ENCODE peak calls at places on chromosomes 12 and 14, in five cellular contexts. One of them, this sample, is unnamed. For H3K4me1, the result is how much of the 10 kb centered on the place peaks cover.

GRCh38 chr12:10722905-10723866 is at the start of gene YBX3:
- DNase-seq in Peyer's patch: peak
- DNase-seq in heart left ventricle: peak
- DNase-seq in heart right ventricle: peak
- DNase-seq in cardiac muscle cell: peak
- DNase-seq in this sample: peak

GRCh38 chr14:38350102-38350501 is 94.2 kb upstream of the CLEC14A start:
- DNase-seq in Peyer's patch: no peak
- DNase-seq in heart left ventricle: no peak
- DNase-seq in heart right ventricle: no peak
- DNase-seq in cardiac muscle cell: no peak
- DNase-seq in this sample: no peak

GRCh38 chr12:89179983-89180382 is 172.3 kb downstream of the DUSP6 start:
- DNase-seq in Peyer's patch: no peak
- DNase-seq in heart left ventricle: peak
- DNase-seq in heart right ventricle: no peak
- DNase-seq in cardiac muscle cell: peak
- DNase-seq in this sample: no peak

GRCh38 chr12:95173392-95174251 is 43.6 kb downstream of the FGD6 start:
- DNase-seq in Peyer's patch: peak
- DNase-seq in heart left ventricle: peak
- DNase-seq in heart right ventricle: peak
- DNase-seq in cardiac muscle cell: peak
- DNase-seq in this sample: peak

GRCh38 chr14:61107148-61107641 is 126.2 kb downstream of the SLC38A6 start:
- DNase-seq in Peyer's patch: no peak
- DNase-seq in heart left ventricle: peak
- DNase-seq in heart right ventricle: peak
- DNase-seq in cardiac muscle cell: peak
- DNase-seq in this sample: no peak

GRCh38 chr12:121576851-121577391 is 3.9 kb downstream of the KDM2B start:
- DNase-seq in Peyer's patch: no peak
- DNase-seq in heart left ventricle: no peak
- DNase-seq in heart right ventricle: no peak
- DNase-seq in cardiac muscle cell: peak
- DNase-seq in this sample: no peak

GRCh38 chr12:70849265-70849960 is 71.1 kb downstream of the PTPRR start:
- DNase-seq in Peyer's patch: no peak
- DNase-seq in heart left ventricle: no peak
- DNase-seq in heart right ventricle: no peak
- DNase-seq in cardiac muscle cell: peak
- DNase-seq in this sample: no peak

GRCh38 chr12:42810006-42810405 is 220.5 kb upstream of the PRICKLE1 start:
- DNase-seq in Peyer's patch: no peak
- DNase-seq in heart left ventricle: no peak
- DNase-seq in heart right ventricle: no peak
- DNase-seq in cardiac muscle cell: no peak
- DNase-seq in this sample: no peak

GRCh38 chr12:3438401-3438800 is 52.6 kb upstream of the PRMT8 start:
- DNase-seq in Peyer's patch: no peak
- DNase-seq in heart left ventricle: no peak
- DNase-seq in heart right ventricle: no peak
- DNase-seq in cardiac muscle cell: no peak
- DNase-seq in this sample: no peak

GRCh38 chr12:19846561-19846960 is 407.3 kb downstream of the AEBP2 start:
- DNase-seq in Peyer's patch: no peak
- DNase-seq in heart left ventricle: no peak
- DNase-seq in heart right ventricle: no peak
- DNase-seq in cardiac muscle cell: peak
- DNase-seq in this sample: no peak

GRCh38 chr12:115023279-115023678 is 339.3 kb upstream of the TBX3 start:
- DNase-seq in Peyer's patch: no peak
- DNase-seq in heart left ventricle: no peak
- DNase-seq in heart right ventricle: peak
- DNase-seq in cardiac muscle cell: peak
- DNase-seq in this sample: no peak

GRCh38 chr12:31922341-31923062 is 36.7 kb upstream of the RESF1 start:
- DNase-seq in Peyer's patch: no peak
- DNase-seq in heart left ventricle: no peak
- DNase-seq in heart right ventricle: no peak
- DNase-seq in cardiac muscle cell: peak
- DNase-seq in this sample: no peak

GRCh38 chr12:26319511-26319910 is 124.1 kb downstream of the SSPN start:
- DNase-seq in Peyer's patch: no peak
- DNase-seq in heart left ventricle: peak
- DNase-seq in heart right ventricle: no peak
- DNase-seq in cardiac muscle cell: peak
- DNase-seq in this sample: no peak

GRCh38 chr12:54502485-54502884 is 4.9 kb downstream of the NCKAP1L start:
- DNase-seq in Peyer's patch: no peak
- DNase-seq in heart left ventricle: no peak
- DNase-seq in heart right ventricle: no peak
- DNase-seq in cardiac muscle cell: no peak
- DNase-seq in this sample: no peak

GRCh38 chr12:120252071-120252906 is 13.2 kb downstream of the PXN start:
- DNase-seq in Peyer's patch: no peak
- DNase-seq in heart left ventricle: no peak
- DNase-seq in heart right ventricle: no peak
- DNase-seq in cardiac muscle cell: no peak
- DNase-seq in this sample: no peak

GRCh38 chr14:88140874-88141273 is 135.9 kb downstream of the GPR65 start:
- DNase-seq in Peyer's patch: no peak
- DNase-seq in heart left ventricle: no peak
- DNase-seq in heart right ventricle: no peak
- DNase-seq in cardiac muscle cell: no peak
- DNase-seq in this sample: no peak

GRCh38 chr12:101935769-101936741 is 58.7 kb downstream of the DRAM1 start:
- DNase-seq in Peyer's patch: no peak
- DNase-seq in heart left ventricle: peak
- DNase-seq in heart right ventricle: peak
- DNase-seq in cardiac muscle cell: peak
- DNase-seq in this sample: no peak

GRCh38 chr12:83156800-83157199 is 470.1 kb downstream of the TMTC2 start:
- DNase-seq in Peyer's patch: no peak
- DNase-seq in heart left ventricle: no peak
- DNase-seq in heart right ventricle: no peak
- DNase-seq in cardiac muscle cell: no peak
- DNase-seq in this sample: no peak

GRCh38 chr12:3624273-3624672 is 128.6 kb downstream of the CRACR2A start:
- DNase-seq in Peyer's patch: no peak
- DNase-seq in heart left ventricle: no peak
- DNase-seq in heart right ventricle: no peak
- DNase-seq in cardiac muscle cell: no peak
- DNase-seq in this sample: no peak

DNA sequence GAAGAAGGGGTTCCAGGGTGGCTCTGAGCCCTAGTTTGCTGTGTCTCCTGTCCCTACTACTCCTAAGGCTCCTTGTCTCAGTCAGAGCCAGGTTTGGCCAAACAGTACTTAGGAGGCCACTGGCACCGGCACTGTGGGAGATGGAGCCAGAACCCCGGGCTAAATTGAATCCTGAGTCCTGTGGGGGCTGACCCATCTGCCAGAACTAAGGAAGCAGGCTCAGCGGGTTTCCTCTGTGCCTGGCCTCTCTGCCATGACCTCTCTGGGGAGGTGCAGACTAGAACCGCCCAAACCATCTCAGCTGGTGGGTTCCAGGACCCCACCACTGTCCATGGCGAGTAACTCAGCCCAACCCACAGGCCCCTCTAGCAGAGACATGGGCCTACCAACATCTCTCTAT is 5.5 kb downstream of the ACTN1 start:
- DNase-seq in Peyer's patch: no peak
- DNase-seq in heart left ventricle: no peak
- DNase-seq in heart right ventricle: no peak
- DNase-seq in cardiac muscle cell: no peak
- DNase-seq in this sample: no peak
- H3K4me1 ChIP-seq in Peyer's patch: under half
- H3K4me1 ChIP-seq in heart left ventricle: half or more
- H3K4me1 ChIP-seq in heart right ventricle: half or more
- H3K4me1 ChIP-seq in cardiac muscle cell: under half
- H3K4me1 ChIP-seq in this sample: half or more

GRCh38 chr14:78152246-78153068 is 17.7 kb upstream of the NRXN3 start:
- DNase-seq in Peyer's patch: no peak
- DNase-seq in heart left ventricle: no peak
- DNase-seq in heart right ventricle: no peak
- DNase-seq in cardiac muscle cell: no peak
- DNase-seq in this sample: no peak
- H3K4me3 ChIP-seq in Peyer's patch: no peak
- H3K4me3 ChIP-seq in heart left ventricle: no peak
- H3K4me3 ChIP-seq in heart right ventricle: no peak
- H3K4me3 ChIP-seq in cardiac muscle cell: no peak
- H3K4me3 ChIP-seq in this sample: no peak

DNA sequence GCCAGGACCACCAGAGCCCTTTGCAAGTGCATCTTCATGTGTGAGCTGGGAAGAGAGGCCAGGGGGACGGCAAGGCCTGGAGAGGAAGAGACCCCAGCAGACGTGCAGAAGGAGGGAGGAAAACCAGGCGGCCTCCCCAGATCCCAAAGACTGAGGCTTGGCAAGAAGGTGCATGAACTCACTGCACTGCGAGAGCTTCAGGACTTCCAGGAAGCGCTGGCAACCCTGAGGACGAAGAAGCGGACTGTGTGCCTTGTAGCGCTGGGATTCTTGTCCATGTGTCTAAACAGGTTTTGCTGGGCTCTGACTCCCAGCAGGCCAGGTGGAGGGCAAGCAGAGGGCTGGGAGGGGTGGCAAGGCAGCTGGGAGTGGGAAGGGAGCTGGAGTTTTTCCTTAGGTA is 939 bp downstream of the TGFB3 start:
- DNase-seq in Peyer's patch: no peak
- DNase-seq in heart left ventricle: no peak
- DNase-seq in heart right ventricle: no peak
- DNase-seq in cardiac muscle cell: peak
- DNase-seq in this sample: peak
- H3K4me1 ChIP-seq in Peyer's patch: under half
- H3K4me1 ChIP-seq in heart left ventricle: under half
- H3K4me1 ChIP-seq in heart right ventricle: under half
- H3K4me1 ChIP-seq in cardiac muscle cell: under half
- H3K4me1 ChIP-seq in this sample: half or more

DNA sequence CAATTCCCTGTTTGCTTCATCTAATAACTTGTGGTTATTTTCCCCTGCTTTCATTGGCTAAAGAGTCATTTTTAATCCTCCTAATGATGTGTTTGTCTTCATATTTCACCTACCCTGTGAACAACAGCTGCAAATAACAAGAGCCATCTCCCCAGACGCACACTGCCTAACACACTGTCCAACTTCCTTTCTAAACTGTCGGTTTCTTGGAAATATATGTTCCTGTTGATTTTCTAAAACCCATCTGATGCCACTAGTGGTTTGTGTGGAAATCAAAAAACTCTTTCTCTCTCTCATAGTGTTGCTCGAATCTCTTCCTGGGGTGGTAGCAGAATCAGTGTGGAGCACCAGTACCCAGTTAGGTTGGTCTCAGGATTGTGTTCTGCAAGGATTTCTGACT is 226.9 kb downstream of the EPS8 start:
- DNase-seq in Peyer's patch: no peak
- DNase-seq in heart left ventricle: no peak
- DNase-seq in heart right ventricle: no peak
- DNase-seq in cardiac muscle cell: no peak
- DNase-seq in this sample: no peak
- H3K4me3 ChIP-seq in Peyer's patch: no peak
- H3K4me3 ChIP-seq in heart left ventricle: no peak
- H3K4me3 ChIP-seq in heart right ventricle: no peak
- H3K4me3 ChIP-seq in cardiac muscle cell: no peak
- H3K4me3 ChIP-seq in this sample: no peak

GRCh38 chr12:2393016-2393415 is 340.2 kb downstream of the CACNA1C start:
- DNase-seq in Peyer's patch: no peak
- DNase-seq in heart left ventricle: no peak
- DNase-seq in heart right ventricle: no peak
- DNase-seq in cardiac muscle cell: no peak
- DNase-seq in this sample: no peak

GRCh38 chr12:2390850-2391390 is 338.1 kb downstream of the CACNA1C start:
- DNase-seq in Peyer's patch: no peak
- DNase-seq in heart left ventricle: no peak
- DNase-seq in heart right ventricle: no peak
- DNase-seq in cardiac muscle cell: no peak
- DNase-seq in this sample: no peak

GRCh38 chr12:2390133-2390532 is 337.3 kb downstream of the CACNA1C start:
- DNase-seq in Peyer's patch: no peak
- DNase-seq in heart left ventricle: no peak
- DNase-seq in heart right ventricle: no peak
- DNase-seq in cardiac muscle cell: no peak
- DNase-seq in this sample: no peak

GRCh38 chr12:2393996-2394395 is 341.2 kb downstream of the CACNA1C start:
- DNase-seq in Peyer's patch: no peak
- DNase-seq in heart left ventricle: no peak
- DNase-seq in heart right ventricle: no peak
- DNase-seq in cardiac muscle cell: no peak
- DNase-seq in this sample: no peak

GRCh38 chr12:2391740-2392341 is 339.1 kb downstream of the CACNA1C start:
- DNase-seq in Peyer's patch: no peak
- DNase-seq in heart left ventricle: no peak
- DNase-seq in heart right ventricle: no peak
- DNase-seq in cardiac muscle cell: no peak
- DNase-seq in this sample: no peak
- H3K4me1 ChIP-seq in Peyer's patch: under half
- H3K4me1 ChIP-seq in heart left ventricle: under half
- H3K4me1 ChIP-seq in heart right ventricle: half or more
- H3K4me1 ChIP-seq in cardiac muscle cell: under half
- H3K4me1 ChIP-seq in this sample: under half